ENCODE peak calls at places on chromosomes 3 and 15, in four cellular contexts. L is SJSA1, C is GM12865, A is midbrain. R is an unnamed sample.

GRCh38 chr3:77134801-77135200 is 94.9 kb downstream of the ROBO2 start:
- DNase-seq in L (no peak), A (no peak), C (no peak), R (no peak)

GRCh38 chr15:57635300-57635944 is 43.7 kb downstream of the MYZAP start:
- DNase-seq in A (peak), C (no peak), L (no peak), R (no peak)

GRCh38 chr3:11290743-11291680 is 18.8 kb downstream of the ATG7 start:
- DNase-seq in L (peak), C (peak), A (no peak), R (no peak)

GRCh38 chr3:5078151-5078550 is 43.9 kb upstream of the ARL8B start:
- DNase-seq in C (no peak), A (no peak), L (no peak), R (no peak)

GRCh38 chr15:63551400-63551799 is 45.8 kb upstream of the FBXL22 start:
- DNase-seq in A (no peak), C (no peak), L (no peak), R (no peak)

GRCh38 chr3:108677811-108678210 is 79.4 kb downstream of the RETNLB start:
- DNase-seq in C (no peak), L (no peak), A (no peak), R (no peak)

GRCh38 chr3:70981252-70981933 is 602.1 kb downstream of the FOXP1 start:
- DNase-seq in A (no peak), L (no peak), C (no peak), R (no peak)

GRCh38 chr3:156359337-156359736 is 195.6 kb downstream of the SSR3 start:
- DNase-seq in C (no peak), A (no peak), L (no peak), R (no peak)

GRCh38 chr15:44536298-44536961 is 517 bp upstream of the EIF3J start:
- DNase-seq in A (peak), L (peak), C (no peak), R (peak)

GRCh38 chr3:87900061-87900460 is 158.7 kb downstream of the CGGBP1 start:
- DNase-seq in L (no peak), A (no peak), C (no peak), R (peak)

GRCh38 chr3:8442993-8443670 is 58.5 kb upstream of the LMCD1 start:
- DNase-seq in C (no peak), A (no peak), L (no peak), R (no peak)

GRCh38 chr15:70863450-70864218 is 9.7 kb upstream of the LARP6 start:
- DNase-seq in A (peak), L (peak), C (no peak), R (no peak)

GRCh38 chr3:43178891-43179366 is 73.0 kb upstream of the POMGNT2 start:
- DNase-seq in C (no peak), A (no peak), L (no peak), R (no peak)

GRCh38 chr15:64944961-64945360 is 33.3 kb downstream of the ANKDD1A start:
- DNase-seq in A (no peak), C (no peak), L (no peak), R (no peak)

GRCh38 chr15:68620721-68621528 is 42.1 kb downstream of the CORO2B start:
- DNase-seq in L (peak), A (peak), C (no peak), R (no peak)

GRCh38 chr3:194979173-194979572 is 291.8 kb downstream of the XXYLT1 start:
- DNase-seq in L (peak), A (no peak), C (no peak), R (no peak)

GRCh38 chr15:86743283-86743903 is 663.7 kb downstream of the AGBL1 start:
- DNase-seq in C (peak), A (no peak), L (peak), R (peak)

GRCh38 chr3:126524429-126524988 is 554 bp downstream of the CHST13 start:
- DNase-seq in A (no peak), C (no peak), L (no peak), R (no peak)

GRCh38 chr15:69881760-69882159 is 216.0 kb downstream of the TLE3 start:
- DNase-seq in A (no peak), C (peak), L (no peak), R (peak)

GRCh38 chr3:71238267-71238985 is 345.1 kb downstream of the FOXP1 start:
- DNase-seq in C (no peak), L (no peak), A (no peak), R (no peak)

GRCh38 chr3:77323616-77324015 is 283.7 kb downstream of the ROBO2 start:
- DNase-seq in L (no peak), A (no peak), C (no peak), R (no peak)

GRCh38 chr3:156803949-156804741 is 22.0 kb upstream of the LEKR1 start:
- DNase-seq in L (no peak), A (no peak), C (no peak), R (no peak)

GRCh38 chr15:31314380-31314779 is 12.3 kb upstream of the KLF13 start:
- DNase-seq in A (no peak), C (no peak), L (no peak), R (no peak)

GRCh38 chr3:130457681-130458080 is 59.3 kb upstream of the COL6A6 start:
- DNase-seq in C (no peak), L (no peak), A (no peak), R (no peak)

GRCh38 chr3:44596631-44597030 is 11.9 kb downstream of the ZNF660 start:
- DNase-seq in A (no peak), L (no peak), C (no peak), R (no peak)

GRCh38 chr3:63975705-63976104 is 47.6 kb downstream of the PSMD6 start:
- DNase-seq in A (peak), C (no peak), L (no peak), R (no peak)

GRCh38 chr15:56244811-56245576 is 1.3 kb upstream of the RFX7 start:
- DNase-seq in A (no peak), C (peak), L (no peak), R (peak)

GRCh38 chr15:45548753-45549520 is 26.4 kb upstream of the SLC30A4 start:
- DNase-seq in C (no peak), A (no peak), L (no peak), R (no peak)

GRCh38 chr3:142223282-142223681 is 2.1 kb downstream of the GK5 start:
- DNase-seq in L (no peak), C (no peak), A (no peak), R (no peak)

GRCh38 chr15:81097893-81098280 is 36.2 kb upstream of the CFAP161 start:
- DNase-seq in L (no peak), C (no peak), A (no peak), R (no peak)

GRCh38 chr3:134718736-134719135 is 67.9 kb upstream of the KY start:
- DNase-seq in C (no peak), A (no peak), L (no peak), R (no peak)